ENCODE peak calls at places on chromosomes 13 and 19, in five cellular contexts. Q is GM23338, M is AG04450, R is GM23248, D is fibroblast of pulmonary artery. C is an unnamed sample.

GRCh38 chr13:111952814-111953213 is 114.1 kb upstream of the SOX1 start:
- DNase-seq in Q (no peak), M (no peak), R (no peak), D (no peak), C (no peak)

GRCh38 chr13:47216176-47216822 is 319.4 kb upstream of the HTR2A start:
- DNase-seq in Q (no peak), M (peak), R (peak), D (no peak), C (no peak)

GRCh38 chr13:89923052-89923451 is 1424.4 kb upstream of the MIR17HG start:
- DNase-seq in Q (peak), M (no peak), R (no peak), D (no peak), C (no peak)

GRCh38 chr13:99218545-99218944 is 17.9 kb downstream of the UBAC2 start:
- DNase-seq in Q (no peak), M (no peak), R (no peak), D (no peak), C (no peak)

GRCh38 chr13:110258876-110259631 is 47.9 kb downstream of the COL4A1 start:
- DNase-seq in Q (no peak), M (no peak), R (peak), D (no peak), C (no peak)

GRCh38 chr19:18839465-18840287 is 7.9 kb downstream of the UPF1 start:
- DNase-seq in Q (peak), M (no peak), R (no peak), D (no peak), C (no peak)

GRCh38 chr13:34462843-34463242 is 479.2 kb upstream of the NBEA start:
- DNase-seq in Q (no peak), M (no peak), R (peak), D (peak), C (no peak)

GRCh38 chr13:105462098-105462497 is 1073.4 kb downstream of the EFNB2 start:
- DNase-seq in Q (no peak), M (no peak), R (no peak), D (no peak), C (no peak)

GRCh38 chr13:102769679-102770078 is 3.9 kb downstream of the TEX30 start:
- DNase-seq in Q (no peak), M (no peak), R (no peak), D (peak), C (peak)

GRCh38 chr13:91046715-91047327 is 300.7 kb upstream of the MIR17HG start:
- DNase-seq in Q (peak), M (no peak), R (no peak), D (no peak), C (no peak)

GRCh38 chr13:97174638-97175037 is 47.5 kb upstream of the MBNL2 start:
- DNase-seq in Q (no peak), M (no peak), R (peak), D (no peak), C (no peak)

GRCh38 chr13:98563071-98563470 is 13.8 kb downstream of the STK24 start:
- DNase-seq in Q (peak), M (no peak), R (peak), D (no peak), C (no peak)

GRCh38 chr13:49652691-49653305 is 24.5 kb downstream of the ARL11 start:
- DNase-seq in Q (peak), M (no peak), R (peak), D (peak), C (peak)

GRCh38 chr13:94860981-94861407 is 148.6 kb upstream of the SOX21 start:
- DNase-seq in Q (no peak), M (no peak), R (peak), D (peak), C (no peak)

GRCh38 chr13:113211774-113212173 is 2.4 kb downstream of the CUL4A start:
- DNase-seq in Q (peak), M (no peak), R (no peak), D (no peak), C (peak)

GRCh38 chr13:113627136-113627535 is 30.9 kb downstream of the ATP4B start:
- DNase-seq in Q (no peak), M (no peak), R (no peak), D (no peak), C (no peak)

GRCh38 chr13:113005076-113005865 is 36.3 kb downstream of the MCF2L start:
- DNase-seq in Q (no peak), M (no peak), R (no peak), D (no peak), C (no peak)

GRCh38 chr19:14577885-14578427 is 4.9 kb upstream of the CLEC17A start:
- DNase-seq in Q (peak), M (no peak), R (no peak), D (no peak), C (no peak)

GRCh38 chr13:38819053-38819452 is 132.2 kb downstream of the FREM2 start:
- DNase-seq in Q (no peak), M (no peak), R (no peak), D (peak), C (peak)

GRCh38 chr19:6045108-6045507 is 65.2 kb downstream of the RFX2 start:
- DNase-seq in Q (no peak), M (no peak), R (no peak), D (no peak), C (no peak)

GRCh38 chr13:77876176-77876575 is 42.5 kb downstream of the EDNRB start:
- DNase-seq in Q (no peak), M (peak), R (peak), D (peak), C (no peak)

GRCh38 chr19:45403781-45404556 is 900 bp downstream of the PPP1R13L start:
- DNase-seq in Q (peak), M (no peak), R (peak), D (peak), C (peak)

GRCh38 chr13:35791191-35791902 is 314.9 kb upstream of the MAB21L1 start:
- DNase-seq in Q (no peak), M (no peak), R (peak), D (peak), C (no peak)

GRCh38 chr13:67518785-67519184 is 288.6 kb upstream of the PCDH9 start:
- DNase-seq in Q (peak), M (no peak), R (no peak), D (no peak), C (no peak)

GRCh38 chr13:112207124-112207523 is 140.2 kb downstream of the SOX1 start:
- DNase-seq in Q (no peak), M (no peak), R (no peak), D (no peak), C (no peak)

GRCh38 chr19:54299126-54299498 is 13.9 kb downstream of the LILRA5 start:
- DNase-seq in Q (no peak), M (no peak), R (no peak), D (no peak), C (no peak)

GRCh38 chr19:38031423-38031770 is 124.4 kb downstream of the SIPA1L3 start:
- DNase-seq in Q (no peak), M (no peak), R (peak), D (peak), C (no peak)

GRCh38 chr19:7099597-7099921 is 30.1 kb downstream of the ZNF557 start:
- DNase-seq in Q (no peak), M (no peak), R (no peak), D (no peak), C (no peak)

GRCh38 chr19:2636897-2637683 is 65.4 kb downstream of the GNG7 start:
- DNase-seq in Q (peak), M (no peak), R (peak), D (peak), C (peak)
- H3K4me3 ChIP-seq in Q (peak), M (no peak), R (no peak), D (no peak), C (no peak)

DNA sequence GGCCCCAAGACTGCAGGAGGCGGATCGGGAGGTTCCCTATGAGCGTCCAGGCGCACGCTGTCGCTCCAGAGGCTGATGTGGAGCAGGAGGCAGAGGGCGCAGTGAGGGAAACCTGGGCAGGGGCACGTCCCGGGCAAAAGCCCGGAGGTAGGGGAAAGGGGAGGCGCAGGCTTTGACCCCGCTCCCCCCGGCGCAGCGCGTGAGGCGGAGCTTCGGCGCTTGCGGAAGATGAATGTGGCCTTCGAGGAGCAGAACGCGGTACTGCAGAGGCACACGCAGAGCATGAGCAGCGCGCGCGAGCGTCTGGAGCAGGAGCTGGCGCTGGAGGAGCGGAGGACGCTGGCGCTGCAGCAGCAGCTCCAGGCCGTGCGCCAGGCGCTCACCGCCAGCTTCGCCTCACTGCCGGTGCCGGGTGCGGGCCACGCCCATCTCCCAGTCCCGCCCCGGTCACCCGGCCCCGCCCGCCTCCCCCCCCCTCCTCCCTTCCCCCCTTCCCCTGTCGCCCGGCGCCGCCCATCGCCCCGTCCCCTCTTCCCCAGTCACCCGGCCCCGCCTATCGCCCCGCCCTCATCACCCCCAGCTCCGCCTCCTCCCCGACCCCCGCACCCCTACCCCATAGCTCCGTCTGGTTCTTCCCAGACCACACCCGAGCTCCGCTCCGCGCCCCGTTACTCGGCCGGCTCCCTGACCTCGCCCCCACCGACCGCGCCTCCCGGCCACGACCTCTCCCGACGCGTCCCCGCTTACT is 4.1 kb downstream of the HMG20B start:
- DNase-seq in Q (peak), M (no peak), R (peak), D (peak), C (peak)
- H3K4me3 ChIP-seq in Q (peak), M (peak), R (peak), D (no peak), C (no peak)

DNA sequence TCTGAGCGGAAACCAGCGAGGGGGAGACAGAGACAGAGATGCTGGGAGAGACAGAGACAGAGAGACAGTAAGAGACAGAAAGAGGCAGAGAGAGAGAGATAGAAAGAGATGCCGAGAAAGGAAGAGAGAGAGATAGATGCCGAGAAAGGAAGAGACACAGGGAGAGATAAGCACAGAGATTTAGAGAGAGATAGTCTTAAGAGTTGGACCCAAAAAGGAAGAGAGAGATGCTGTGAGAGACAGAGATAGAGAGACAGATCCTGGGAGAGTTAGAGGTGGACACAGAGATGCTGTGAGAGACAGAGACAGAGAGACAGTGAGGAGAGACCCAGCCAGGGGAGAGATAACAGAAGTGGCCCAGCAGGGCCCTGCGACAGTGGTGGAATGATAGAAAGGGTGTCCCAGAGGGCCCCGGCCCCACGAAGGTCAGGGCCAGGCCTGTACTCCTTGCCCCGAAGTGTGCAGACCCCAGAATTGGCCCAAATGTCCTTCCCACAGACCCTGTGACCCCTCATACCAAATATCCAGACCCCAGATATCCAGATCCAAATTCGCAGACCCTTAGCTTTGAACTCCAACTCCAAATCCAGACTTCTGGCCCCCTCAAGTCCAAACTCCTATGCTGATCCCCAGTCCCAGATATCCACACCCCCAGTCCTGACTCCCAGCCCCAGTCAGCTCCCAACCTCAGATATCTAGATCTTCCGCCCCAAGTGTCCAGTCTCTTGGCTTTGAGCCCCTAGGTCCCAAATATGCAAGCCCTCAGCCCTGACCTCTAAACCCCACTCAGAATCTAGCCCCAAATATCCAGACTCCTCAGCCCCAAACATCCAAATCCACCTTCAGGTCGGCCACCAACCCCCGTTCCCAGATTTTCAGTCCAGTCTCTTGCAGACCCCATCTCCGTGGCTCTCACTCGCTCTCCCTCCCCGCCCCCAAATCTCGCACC is 1.1 kb downstream of the ERFL start:
- DNase-seq in Q (no peak), M (no peak), R (no peak), D (no peak), C (no peak)
- H3K4me3 ChIP-seq in Q (peak), M (no peak), R (no peak), D (no peak), C (peak)

DNA sequence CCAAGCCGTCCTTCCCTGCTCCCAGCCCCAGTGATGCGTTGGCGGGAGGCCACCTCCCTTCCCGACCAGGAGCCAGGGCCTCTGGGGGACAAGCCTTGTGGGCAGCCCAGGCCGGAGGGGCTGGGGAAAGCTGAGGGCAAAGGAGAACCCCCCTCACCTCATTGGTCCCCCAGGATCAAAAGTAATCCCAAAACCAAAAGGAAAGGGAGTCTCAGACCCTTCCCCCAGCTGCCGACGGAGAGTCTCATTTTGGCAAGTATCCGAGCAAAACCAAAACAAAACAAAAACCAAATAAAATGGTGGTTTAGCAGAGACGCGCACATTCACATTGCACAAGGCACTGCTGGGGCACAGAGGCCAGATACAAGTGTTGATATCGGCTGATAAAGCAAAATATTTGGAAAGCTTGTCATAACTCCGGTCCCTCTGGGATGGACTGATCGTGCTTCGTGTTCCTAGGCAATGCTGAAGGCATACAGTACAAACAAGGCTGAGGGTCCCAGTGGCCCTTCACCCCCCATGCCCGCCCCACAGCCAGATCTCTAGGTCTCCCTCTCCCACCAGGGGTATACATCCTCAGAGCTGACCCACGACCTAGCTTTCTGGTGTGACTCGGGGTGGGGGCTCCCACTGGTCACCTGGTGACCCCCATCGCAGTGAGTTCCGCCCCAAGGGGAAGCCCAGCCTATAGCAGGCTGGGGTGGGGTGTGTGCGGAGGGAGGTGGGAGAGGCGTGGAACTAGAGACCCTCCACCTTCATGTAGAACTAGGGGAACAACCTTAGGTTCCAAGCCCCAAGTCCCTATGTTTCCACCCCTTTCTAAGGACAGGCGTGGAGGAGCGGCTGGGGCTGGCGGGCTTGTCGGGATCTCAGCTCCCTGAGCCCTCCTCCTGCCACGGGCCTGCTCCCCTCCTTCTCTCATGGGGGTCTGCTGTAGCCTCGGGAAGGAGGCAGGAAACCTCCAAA is 2.0 kb downstream of the CEBPA start:
- DNase-seq in Q (no peak), M (no peak), R (no peak), D (no peak), C (no peak)
- H3K4me3 ChIP-seq in Q (peak), M (no peak), R (no peak), D (no peak), C (peak)

GRCh38 chr13:100541882-100542545 is 46.6 kb downstream of the GGACT start:
- DNase-seq in Q (no peak), M (no peak), R (no peak), D (no peak), C (peak)

GRCh38 chr13:100542546-100543156 is 45.9 kb downstream of the GGACT start:
- DNase-seq in Q (peak), M (no peak), R (peak), D (peak), C (peak)

GRCh38 chr13:100544866-100545683 is 43.5 kb downstream of the GGACT start:
- DNase-seq in Q (no peak), M (no peak), R (no peak), D (no peak), C (no peak)

GRCh38 chr13:100545684-100546061 is 42.9 kb downstream of the GGACT start:
- DNase-seq in Q (no peak), M (no peak), R (no peak), D (no peak), C (no peak)

GRCh38 chr13:100543872-100544602 is 44.6 kb downstream of the GGACT start:
- DNase-seq in Q (no peak), M (no peak), R (no peak), D (no peak), C (no peak)
- H3K4me3 ChIP-seq in Q (no peak), M (no peak), R (no peak), D (no peak), C (no peak)

DNA sequence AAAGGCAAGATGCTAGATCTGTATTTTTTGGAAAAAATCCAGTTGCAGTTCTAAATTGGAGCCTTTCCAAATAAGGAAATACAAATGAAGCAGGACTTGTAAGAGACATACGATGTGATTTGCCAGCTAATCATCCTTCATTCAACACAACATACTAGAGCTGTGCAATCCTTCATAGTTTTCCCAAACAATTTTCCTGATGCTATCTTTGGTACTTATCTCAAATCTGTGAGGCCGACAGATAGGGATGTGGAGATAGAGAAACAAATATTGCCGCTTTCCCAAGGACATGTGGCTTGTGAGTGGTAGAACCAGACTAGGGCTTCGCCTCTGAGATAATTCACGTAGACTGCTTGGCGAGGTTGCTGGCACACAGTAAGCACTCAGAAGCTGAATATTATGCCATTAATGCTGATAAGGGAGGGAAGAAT is 176.6 kb downstream of the LMO7 start:
- DNase-seq in Q (no peak), M (no peak), R (no peak), D (peak), C (no peak)
- H3K4me3 ChIP-seq in Q (no peak), M (no peak), R (no peak), D (no peak), C (no peak)